ENCODE peak calls at places on chromosome 5, in six cellular contexts. R is HCT116, E is GM23338, W is hepatocyte, J is PC-3, P is MM.1S. V is an unnamed sample.

GRCh38 chr5:74020488-74020887 is 394.5 kb downstream of the ARHGEF28 start:
- DNase-seq in P (no peak), J (no peak), R (no peak), W (no peak), E (no peak), V (no peak)

GRCh38 chr5:143431789-143432188 is 28.3 kb upstream of the NR3C1 start:
- DNase-seq in P (no peak), W (no peak), E (no peak), R (no peak), J (no peak), V (no peak)

GRCh38 chr5:134088291-134088690 is 26.2 kb upstream of the TCF7 start:
- DNase-seq in P (no peak), J (no peak), E (no peak), W (no peak), R (no peak), V (no peak)

GRCh38 chr5:154755361-154756202 is at the start of gene LARP1:
- DNase-seq in P (peak), W (peak), E (no peak), R (no peak), J (no peak), V (peak)

GRCh38 chr5:133730346-133730745 is 118.0 kb upstream of the FSTL4 start:
- DNase-seq in J (no peak), W (no peak), R (no peak), P (no peak), E (no peak), V (no peak)

GRCh38 chr5:43661102-43661501 is 58.1 kb downstream of the NNT start:
- DNase-seq in R (peak), P (peak), J (peak), E (peak), W (peak), V (peak)

GRCh38 chr5:51382508-51382758 is 815 bp upstream of the ISL1 start:
- DNase-seq in P (no peak), R (no peak), J (no peak), W (no peak), E (no peak), V (no peak)

GRCh38 chr5:65823820-65824445 is 101.9 kb downstream of the NLN start:
- DNase-seq in P (no peak), R (no peak), W (no peak), J (no peak), E (no peak), V (no peak)

GRCh38 chr5:137332296-137332695 is 166.8 kb downstream of the SPOCK1 start:
- DNase-seq in W (no peak), J (no peak), E (no peak), R (no peak), P (no peak), V (no peak)

GRCh38 chr5:72151169-72151568 is 43.9 kb downstream of the MAP1B start:
- DNase-seq in P (no peak), R (no peak), W (no peak), E (no peak), J (no peak), V (no peak)

GRCh38 chr5:61245486-61245885 is 83.2 kb upstream of the SMIM15 start:
- DNase-seq in E (no peak), W (no peak), J (no peak), R (no peak), P (peak), V (no peak)

GRCh38 chr5:161406880-161407279 is 139.6 kb downstream of the GABRB2 start:
- DNase-seq in J (no peak), R (no peak), P (no peak), E (no peak), W (peak), V (no peak)

GRCh38 chr5:132103380-132103951 is 29.9 kb downstream of the CSF2 start:
- DNase-seq in E (no peak), W (peak), J (peak), P (peak), R (peak), V (no peak)

GRCh38 chr5:96714951-96715451 is 52.8 kb downstream of the CAST start:
- DNase-seq in R (peak), J (peak), P (no peak), W (peak), E (peak), V (peak)

GRCh38 chr5:128036961-128037360 is 46.6 kb upstream of the SLC12A2 start:
- DNase-seq in J (peak), P (no peak), E (no peak), W (no peak), R (no peak), V (no peak)

GRCh38 chr5:169152453-169152852 is 148.5 kb downstream of the SLIT3 start:
- DNase-seq in W (no peak), P (no peak), R (no peak), J (no peak), E (no peak), V (no peak)

GRCh38 chr5:115850771-115851416 is 9.2 kb downstream of the AP3S1 start:
- DNase-seq in R (no peak), W (no peak), E (no peak), J (no peak), P (no peak), V (no peak)

GRCh38 chr5:54580997-54581741 is 63.6 kb downstream of the SNX18 start:
- DNase-seq in J (no peak), P (no peak), R (no peak), E (no peak), W (peak), V (no peak)

DNA sequence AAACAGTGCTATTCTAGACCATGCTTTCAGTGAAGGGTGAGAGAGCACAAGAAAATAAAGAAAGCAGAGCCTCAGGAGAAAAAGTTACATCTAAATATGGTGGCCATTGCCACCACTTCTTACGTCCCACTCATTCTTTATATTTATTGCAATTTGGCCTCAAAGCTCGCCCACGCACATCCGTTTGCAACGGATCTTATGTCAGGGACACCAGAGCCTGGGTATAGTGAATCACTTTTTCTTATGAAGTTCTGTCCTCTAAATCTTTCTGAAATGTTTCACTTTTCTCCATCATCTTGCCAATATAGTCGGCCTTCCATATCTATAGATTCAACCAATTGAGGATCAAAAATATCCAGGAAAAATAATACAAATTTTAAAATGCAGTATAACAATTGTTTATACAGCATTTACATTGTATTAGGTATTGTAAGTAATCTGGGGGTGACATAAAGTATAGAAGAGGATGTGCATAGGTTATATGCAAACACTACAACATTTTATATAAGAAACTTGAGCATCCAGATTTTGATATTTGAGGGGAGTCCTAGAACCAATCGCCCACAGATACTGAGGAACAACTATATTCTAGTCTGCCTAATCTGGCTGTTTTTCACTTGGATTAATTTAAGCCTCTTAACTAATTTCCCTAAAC is 35.2 kb downstream of the GOLPH3 start:
- DNase-seq in W (no peak), R (no peak), E (no peak), J (no peak), P (no peak), V (peak)
- TF ChIP-seq EZH2phosphoT487 in W (no peak), R (no peak), E (no peak), J (no peak), P (no peak), V (no peak)

DNA sequence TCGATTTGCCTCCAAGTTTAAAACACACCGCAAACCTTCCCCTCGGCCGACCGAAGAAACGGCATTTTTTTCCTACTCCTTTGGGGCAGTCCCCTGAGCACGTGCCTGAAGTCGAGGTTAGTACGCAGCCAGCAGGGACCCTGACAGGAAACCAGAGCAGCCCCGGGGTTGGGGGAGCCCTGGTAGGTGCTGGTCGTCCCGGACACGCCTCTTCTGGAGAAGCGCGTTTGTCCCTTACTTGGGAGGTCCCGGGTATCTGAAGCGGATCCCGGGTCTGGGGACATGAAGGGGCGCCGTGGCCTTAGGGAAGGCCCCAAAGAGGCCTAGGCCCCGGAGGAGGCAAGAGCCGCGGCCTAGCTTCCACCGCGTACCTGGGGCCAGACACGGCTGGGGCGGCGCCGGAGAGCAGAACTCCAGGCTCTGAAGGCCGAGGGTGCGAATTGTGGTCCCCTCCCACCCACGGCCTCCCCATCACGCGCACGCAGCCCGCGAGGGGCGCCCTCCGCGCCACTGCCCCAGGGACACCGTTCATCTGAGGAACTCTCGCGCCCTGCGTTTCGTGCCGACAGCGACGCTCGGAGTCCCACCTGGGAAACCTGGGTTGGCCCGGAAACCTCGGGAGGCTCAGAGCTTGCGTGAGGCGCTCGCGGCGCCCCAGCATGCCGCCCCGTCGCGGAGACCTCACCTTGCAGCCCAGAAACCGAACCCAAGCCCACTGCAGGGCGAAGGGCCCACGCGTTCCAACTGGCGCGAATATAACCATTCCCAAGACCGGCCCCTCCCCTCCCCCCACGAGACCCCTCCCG is 10.4 kb downstream of the OTP start:
- DNase-seq in J (no peak), E (peak), W (no peak), R (no peak), P (no peak), V (peak)
- TF ChIP-seq EZH2 in J (no peak), E (peak), W (peak), R (no peak), P (no peak), V (peak)

GRCh38 chr5:170360712-170361501 is 28.3 kb downstream of the KCNMB1 start:
- DNase-seq in R (no peak), P (no peak), J (no peak), E (no peak), W (no peak), V (no peak)
- TF ChIP-seq CTCF in R (no peak), P (no peak), J (no peak), E (no peak), W (no peak), V (no peak)

GRCh38 chr5:167759411-167759821 is 532.0 kb upstream of the WWC1 start:
- DNase-seq in E (no peak), J (peak), P (no peak), R (no peak), W (peak), V (no peak)
- TF ChIP-seq EZH2phosphoT487 in E (no peak), J (no peak), P (no peak), R (no peak), W (no peak), V (no peak)

DNA sequence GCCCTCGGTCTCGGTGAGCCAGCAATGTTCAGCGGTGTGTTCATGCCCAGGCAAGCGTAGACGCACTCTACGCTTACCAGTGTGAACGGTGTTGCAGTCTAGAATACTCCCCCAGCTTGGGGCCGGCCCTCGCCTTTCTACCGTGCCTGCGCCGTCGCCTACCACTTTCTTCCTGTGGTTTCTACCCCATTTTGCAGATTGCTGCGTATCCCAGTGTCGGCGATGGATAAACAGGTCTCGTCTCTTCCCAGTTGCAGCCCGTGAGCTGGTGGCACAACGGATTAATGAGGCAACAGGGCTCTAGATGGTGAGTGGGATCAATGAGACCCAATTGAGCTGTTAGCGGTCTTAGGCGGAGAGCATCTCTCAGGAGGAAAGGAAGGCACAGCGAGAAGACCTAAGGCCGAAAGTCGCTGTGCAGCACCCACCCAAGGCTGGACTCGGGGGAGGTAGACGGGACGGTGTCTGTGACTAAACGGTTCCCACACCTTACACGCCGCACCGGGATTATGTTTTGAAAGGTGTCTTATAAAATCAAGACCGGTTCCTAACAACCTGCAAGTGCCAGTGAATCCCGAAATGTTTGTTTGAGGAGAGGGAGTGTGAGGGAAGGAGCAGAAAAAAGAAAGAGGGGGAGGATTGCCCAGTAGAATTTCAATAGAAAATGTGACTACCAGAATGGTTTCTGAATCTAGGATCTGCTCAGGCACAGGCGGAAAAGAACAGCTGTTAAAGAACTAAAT is 5.8 kb downstream of the OTP start:
- DNase-seq in J (no peak), E (peak), W (no peak), R (no peak), P (no peak), V (peak)
- TF ChIP-seq EZH2 in J (no peak), E (peak), W (peak), R (no peak), P (no peak), V (peak)